ENCODE peak calls at places on chromosomes 2 and 18, in six cellular contexts. One of them, this sample, is unnamed.

GRCh38 chr2:112045446-112046014 is 9.5 kb upstream of the TMEM87B start:
- DNase-seq in HCT116: no peak
- DNase-seq in BJ: no peak
- DNase-seq in A549: no peak
- DNase-seq in fibroblast of mammary gland: no peak
- DNase-seq in H7: no peak
- DNase-seq in this sample: no peak

GRCh38 chr2:127560201-127560928 is 24.9 kb downstream of the MYO7B start:
- DNase-seq in HCT116: no peak
- DNase-seq in BJ: no peak
- DNase-seq in A549: no peak
- DNase-seq in fibroblast of mammary gland: peak
- DNase-seq in H7: no peak
- DNase-seq in this sample: no peak

GRCh38 chr2:40666438-40666837 is 214.5 kb upstream of the SLC8A1 start:
- DNase-seq in HCT116: no peak
- DNase-seq in BJ: peak
- DNase-seq in A549: no peak
- DNase-seq in fibroblast of mammary gland: peak
- DNase-seq in H7: no peak
- DNase-seq in this sample: no peak

GRCh38 chr2:164430166-164430783 is 191.0 kb downstream of the GRB14 start:
- DNase-seq in HCT116: peak
- DNase-seq in BJ: no peak
- DNase-seq in A549: peak
- DNase-seq in fibroblast of mammary gland: peak
- DNase-seq in H7: peak
- DNase-seq in this sample: peak

GRCh38 chr2:160271166-160272086 is 71.4 kb upstream of the ITGB6 start:
- DNase-seq in HCT116: no peak
- DNase-seq in BJ: no peak
- DNase-seq in A549: no peak
- DNase-seq in fibroblast of mammary gland: no peak
- DNase-seq in H7: no peak
- DNase-seq in this sample: no peak

GRCh38 chr2:144477943-144478283 is 42.0 kb downstream of the ZEB2 start:
- DNase-seq in HCT116: no peak
- DNase-seq in BJ: no peak
- DNase-seq in A549: no peak
- DNase-seq in fibroblast of mammary gland: no peak
- DNase-seq in H7: no peak
- DNase-seq in this sample: no peak

GRCh38 chr18:41594582-41594981 is 360.5 kb upstream of the PIK3C3 start:
- DNase-seq in HCT116: no peak
- DNase-seq in BJ: no peak
- DNase-seq in A549: no peak
- DNase-seq in fibroblast of mammary gland: no peak
- DNase-seq in H7: no peak
- DNase-seq in this sample: no peak

GRCh38 chr2:70767094-70767698 is 804 bp downstream of the ADD2 start:
- DNase-seq in HCT116: no peak
- DNase-seq in BJ: no peak
- DNase-seq in A549: peak
- DNase-seq in fibroblast of mammary gland: no peak
- DNase-seq in H7: peak
- DNase-seq in this sample: no peak

GRCh38 chr2:143734507-143734906 is 605.3 kb downstream of the ARHGAP15 start:
- DNase-seq in HCT116: no peak
- DNase-seq in BJ: no peak
- DNase-seq in A549: no peak
- DNase-seq in fibroblast of mammary gland: no peak
- DNase-seq in H7: no peak
- DNase-seq in this sample: no peak

GRCh38 chr2:17455343-17455742 is 62.9 kb downstream of the RAD51AP2 start:
- DNase-seq in HCT116: no peak
- DNase-seq in BJ: no peak
- DNase-seq in A549: no peak
- DNase-seq in fibroblast of mammary gland: no peak
- DNase-seq in H7: no peak
- DNase-seq in this sample: no peak

GRCh38 chr2:27202829-27203228 is 9.0 kb upstream of the ATRAID start:
- DNase-seq in HCT116: no peak
- DNase-seq in BJ: no peak
- DNase-seq in A549: no peak
- DNase-seq in fibroblast of mammary gland: peak
- DNase-seq in H7: no peak
- DNase-seq in this sample: no peak

GRCh38 chr2:239171643-239172042 is 229.2 kb downstream of the HDAC4 start:
- DNase-seq in HCT116: no peak
- DNase-seq in BJ: no peak
- DNase-seq in A549: peak
- DNase-seq in fibroblast of mammary gland: no peak
- DNase-seq in H7: no peak
- DNase-seq in this sample: no peak

GRCh38 chr18:79727211-79727610 is 47.6 kb downstream of the CTDP1 start:
- DNase-seq in HCT116: no peak
- DNase-seq in BJ: no peak
- DNase-seq in A549: no peak
- DNase-seq in fibroblast of mammary gland: no peak
- DNase-seq in H7: no peak
- DNase-seq in this sample: no peak

GRCh38 chr2:112485849-112486248 is 3.9 kb downstream of the TTL start:
- DNase-seq in HCT116: no peak
- DNase-seq in BJ: no peak
- DNase-seq in A549: no peak
- DNase-seq in fibroblast of mammary gland: no peak
- DNase-seq in H7: no peak
- DNase-seq in this sample: no peak

GRCh38 chr2:70906439-70907018 is 29.2 kb upstream of the ATP6V1B1 start:
- DNase-seq in HCT116: no peak
- DNase-seq in BJ: no peak
- DNase-seq in A549: no peak
- DNase-seq in fibroblast of mammary gland: no peak
- DNase-seq in H7: no peak
- DNase-seq in this sample: no peak

GRCh38 chr18:805755-806110 is 6.3 kb downstream of the YES1 start:
- DNase-seq in HCT116: no peak
- DNase-seq in BJ: no peak
- DNase-seq in A549: no peak
- DNase-seq in fibroblast of mammary gland: no peak
- DNase-seq in H7: no peak
- DNase-seq in this sample: no peak

GRCh38 chr18:21163647-21164625 is 52.3 kb upstream of the ROCK1 start:
- DNase-seq in HCT116: no peak
- DNase-seq in BJ: peak
- DNase-seq in A549: peak
- DNase-seq in fibroblast of mammary gland: peak
- DNase-seq in H7: no peak
- DNase-seq in this sample: no peak

GRCh38 chr2:168851674-168852320 is 38.4 kb downstream of the SPC25 start:
- DNase-seq in HCT116: peak
- DNase-seq in BJ: no peak
- DNase-seq in A549: peak
- DNase-seq in fibroblast of mammary gland: peak
- DNase-seq in H7: no peak
- DNase-seq in this sample: no peak

GRCh38 chr2:185970148-185970852 is 231.7 kb downstream of the FSIP2 start:
- DNase-seq in HCT116: no peak
- DNase-seq in BJ: no peak
- DNase-seq in A549: no peak
- DNase-seq in fibroblast of mammary gland: peak
- DNase-seq in H7: no peak
- DNase-seq in this sample: no peak

GRCh38 chr2:233456934-233457333 is 102.6 kb downstream of the DGKD start:
- DNase-seq in HCT116: no peak
- DNase-seq in BJ: no peak
- DNase-seq in A549: no peak
- DNase-seq in fibroblast of mammary gland: no peak
- DNase-seq in H7: peak
- DNase-seq in this sample: no peak

GRCh38 chr2:229861431-229861830 is 60.4 kb downstream of the TRIP12 start:
- DNase-seq in HCT116: no peak
- DNase-seq in BJ: no peak
- DNase-seq in A549: no peak
- DNase-seq in fibroblast of mammary gland: peak
- DNase-seq in H7: no peak
- DNase-seq in this sample: no peak

GRCh38 chr2:229858351-229858750 is 63.5 kb downstream of the TRIP12 start:
- DNase-seq in HCT116: no peak
- DNase-seq in BJ: no peak
- DNase-seq in A549: no peak
- DNase-seq in fibroblast of mammary gland: no peak
- DNase-seq in H7: no peak
- DNase-seq in this sample: no peak

GRCh38 chr2:229857634-229858033 is 64.2 kb downstream of the TRIP12 start:
- DNase-seq in HCT116: no peak
- DNase-seq in BJ: no peak
- DNase-seq in A549: no peak
- DNase-seq in fibroblast of mammary gland: no peak
- DNase-seq in H7: no peak
- DNase-seq in this sample: no peak

GRCh38 chr2:229856416-229856815 is 65.4 kb downstream of the TRIP12 start:
- DNase-seq in HCT116: no peak
- DNase-seq in BJ: no peak
- DNase-seq in A549: no peak
- DNase-seq in fibroblast of mammary gland: no peak
- DNase-seq in H7: no peak
- DNase-seq in this sample: no peak

GRCh38 chr2:229860334-229860733 is 61.5 kb downstream of the TRIP12 start:
- DNase-seq in HCT116: no peak
- DNase-seq in BJ: no peak
- DNase-seq in A549: no peak
- DNase-seq in fibroblast of mammary gland: no peak
- DNase-seq in H7: no peak
- DNase-seq in this sample: no peak
- H3K4me3 ChIP-seq in HCT116: no peak
- H3K4me3 ChIP-seq in BJ: no peak
- H3K4me3 ChIP-seq in A549: no peak
- H3K4me3 ChIP-seq in fibroblast of mammary gland: no peak
- H3K4me3 ChIP-seq in H7: no peak
- H3K4me3 ChIP-seq in this sample: no peak

DNA sequence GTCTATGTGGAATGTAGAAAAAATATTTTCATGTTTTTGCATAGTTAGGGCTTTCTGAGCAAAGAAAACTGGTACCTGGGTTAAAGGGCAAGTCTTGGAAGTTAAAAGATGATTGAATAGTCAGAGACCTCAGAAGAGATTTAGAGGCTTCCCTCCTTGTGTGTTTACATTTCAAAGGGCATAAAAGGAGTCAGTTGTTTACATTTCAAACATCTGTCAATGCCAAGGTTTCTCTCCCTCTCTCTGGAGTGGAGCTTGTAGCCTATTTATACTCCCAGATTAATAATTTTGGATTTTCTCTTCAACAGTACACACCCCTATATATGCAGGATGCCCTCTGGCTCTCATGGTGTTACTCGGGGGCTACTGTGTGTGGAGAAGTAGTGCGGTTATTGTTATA is 8.6 kb downstream of the M1AP start:
- DNase-seq in HCT116: no peak
- DNase-seq in BJ: no peak
- DNase-seq in A549: no peak
- DNase-seq in fibroblast of mammary gland: no peak
- DNase-seq in H7: no peak
- DNase-seq in this sample: no peak
- H3K4me3 ChIP-seq in HCT116: no peak
- H3K4me3 ChIP-seq in BJ: no peak
- H3K4me3 ChIP-seq in A549: no peak
- H3K4me3 ChIP-seq in fibroblast of mammary gland: no peak
- H3K4me3 ChIP-seq in H7: no peak
- H3K4me3 ChIP-seq in this sample: no peak

DNA sequence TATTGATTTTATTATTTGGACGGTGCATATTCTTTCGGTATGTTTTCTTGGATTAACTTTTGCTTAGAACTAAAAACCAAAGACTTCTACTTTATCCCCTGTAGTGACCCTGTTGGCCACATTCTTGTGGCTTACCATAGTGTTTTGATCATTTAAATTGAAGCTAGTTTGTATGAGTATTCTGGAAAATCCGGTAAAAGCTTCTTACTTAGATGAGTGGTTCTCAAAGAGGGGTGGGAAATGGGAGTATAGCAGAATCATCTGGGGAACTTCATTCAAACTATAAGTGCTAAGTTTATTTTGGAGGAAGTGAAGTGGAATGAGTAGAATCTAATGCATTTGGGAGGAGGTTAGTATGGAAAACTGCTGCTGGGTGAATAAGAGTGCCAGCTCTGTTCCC is 3.8 kb downstream of the PPP1CB start:
- DNase-seq in HCT116: no peak
- DNase-seq in BJ: no peak
- DNase-seq in A549: no peak
- DNase-seq in fibroblast of mammary gland: peak
- DNase-seq in H7: no peak
- DNase-seq in this sample: no peak
- H3K4me3 ChIP-seq in HCT116: no peak
- H3K4me3 ChIP-seq in BJ: no peak
- H3K4me3 ChIP-seq in A549: no peak
- H3K4me3 ChIP-seq in fibroblast of mammary gland: no peak
- H3K4me3 ChIP-seq in H7: no peak
- H3K4me3 ChIP-seq in this sample: no peak

DNA sequence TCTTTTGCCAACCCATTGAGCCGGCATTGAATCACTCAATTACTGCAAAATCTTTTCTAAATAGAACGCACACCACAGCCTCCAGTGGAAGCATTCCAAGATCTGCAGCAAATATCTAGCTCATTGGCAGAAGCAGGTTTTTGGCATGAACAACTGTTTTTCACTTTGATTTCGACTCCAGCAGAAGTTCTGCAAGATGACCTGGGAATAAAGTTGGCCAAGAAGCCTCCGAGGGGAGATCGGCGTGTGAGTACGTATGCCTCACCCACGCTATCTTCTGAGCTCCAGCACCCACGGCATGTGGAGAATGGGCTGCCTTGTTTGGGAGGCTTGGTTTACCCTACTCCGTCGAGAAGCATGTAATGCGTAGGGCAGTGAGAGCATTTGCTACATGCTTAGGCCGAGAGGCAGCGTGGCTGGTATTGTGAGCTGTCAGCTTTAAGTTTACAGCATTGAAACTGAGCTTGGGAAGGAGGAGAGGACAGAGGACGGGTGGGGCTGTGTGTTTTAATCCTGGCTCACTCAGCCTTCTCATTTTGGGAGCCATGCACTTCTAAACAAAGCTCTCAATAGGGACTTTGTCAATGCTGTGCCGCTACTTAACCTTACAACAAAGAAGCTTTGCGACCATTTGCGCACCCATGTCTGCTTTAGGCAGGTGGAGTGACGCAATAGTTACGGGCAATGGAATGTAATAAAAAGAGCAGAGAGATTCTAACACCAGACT is 10.5 kb downstream of the PCARE start:
- DNase-seq in HCT116: no peak
- DNase-seq in BJ: no peak
- DNase-seq in A549: no peak
- DNase-seq in fibroblast of mammary gland: peak
- DNase-seq in H7: no peak
- DNase-seq in this sample: no peak
- H3K4me3 ChIP-seq in HCT116: no peak
- H3K4me3 ChIP-seq in BJ: no peak
- H3K4me3 ChIP-seq in A549: no peak
- H3K4me3 ChIP-seq in fibroblast of mammary gland: no peak
- H3K4me3 ChIP-seq in H7: no peak
- H3K4me3 ChIP-seq in this sample: no peak

This sample was measured in Jurkat, Clone E6-1.